ENCODE peak calls at places on chromosomes 5 and 9, in four cellular contexts. U is K562, A is GM12878, Q is HepG2. S is an unnamed sample.

GRCh38 chr5:138033275-138033808 is 463 bp upstream of the FAM13B start:
- DNase-seq in Q (no peak), A (no peak), U (no peak), S (no peak)

GRCh38 chr5:1808466-1808865 is 7.3 kb downstream of the NDUFS6 start:
- DNase-seq in A (no peak), Q (no peak), U (no peak), S (no peak)

GRCh38 chr5:97534166-97534565 is 351.1 kb upstream of the RIOK2 start:
- DNase-seq in U (peak; percentile 9), A (no peak), Q (peak; percentile 42), S (no peak)

GRCh38 chr9:27436234-27436633 is 87.9 kb upstream of the IFNK start:
- DNase-seq in U (no peak), Q (peak; percentile 95), A (no peak), S (no peak)

GRCh38 chr5:13814293-13814692 is 130.2 kb downstream of the DNAH5 start:
- DNase-seq in U (no peak), A (no peak), Q (no peak), S (no peak)

GRCh38 chr5:163565931-163566608 is 60.7 kb downstream of the MAT2B start:
- DNase-seq in Q (peak; percentile 76), A (peak; percentile 11), U (no peak), S (peak; percentile 74)

GRCh38 chr5:105616599-105616998 is 2054.0 kb upstream of the NUDT12 start:
- DNase-seq in U (no peak), Q (no peak), A (no peak), S (no peak)

GRCh38 chr5:958701-959571 is 49.7 kb upstream of the NKD2 start:
- DNase-seq in Q (peak; percentile 75), A (no peak), U (peak; percentile 37), S (no peak)

GRCh38 chr5:170273968-170274710 is 23.4 kb downstream of the LCP2 start:
- DNase-seq in U (peak; percentile 67), Q (no peak), A (no peak), S (peak; percentile 72)

GRCh38 chr9:5835808-5836207 is 2.9 kb upstream of the ERMP1 start:
- DNase-seq in Q (no peak), U (no peak), A (no peak), S (no peak)

GRCh38 chr5:139495644-139496435 is 13.3 kb upstream of the STING1 start:
- DNase-seq in Q (no peak), A (no peak), U (no peak), S (no peak)

GRCh38 chr5:60630836-60631235 is 69.1 kb downstream of the DEPDC1B start:
- DNase-seq in Q (no peak), A (no peak), U (no peak), S (no peak)

GRCh38 chr5:69209607-69210006 is 20.2 kb downstream of the CENPH start:
- DNase-seq in A (no peak), Q (no peak), U (no peak), S (no peak)

DNA sequence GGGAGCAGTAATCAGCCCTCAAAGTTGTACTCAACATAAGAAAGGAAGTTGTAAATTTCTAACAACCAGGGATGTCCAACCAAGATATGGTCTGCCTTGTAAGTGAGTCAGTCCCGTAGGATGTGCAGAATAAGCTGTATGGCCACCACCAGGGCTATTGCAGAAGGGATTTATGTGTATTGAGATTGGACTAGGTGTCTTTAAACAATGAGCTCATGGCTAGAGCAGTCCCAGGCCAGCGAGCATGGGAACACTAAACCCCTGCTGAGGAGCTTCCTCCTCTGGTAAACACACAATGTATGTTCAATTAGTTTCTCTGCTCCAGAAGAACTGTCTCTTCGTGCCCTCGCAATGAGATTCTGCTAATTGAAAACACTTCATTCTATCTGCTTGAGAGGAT is 154.9 kb downstream of the FAM114A2 start:
- DNase-seq in U (no peak), Q (no peak), A (no peak), S (no peak)
- TF ChIP-seq USF2 in U (no peak), Q (no peak), A (no peak), S (no peak)

DNA sequence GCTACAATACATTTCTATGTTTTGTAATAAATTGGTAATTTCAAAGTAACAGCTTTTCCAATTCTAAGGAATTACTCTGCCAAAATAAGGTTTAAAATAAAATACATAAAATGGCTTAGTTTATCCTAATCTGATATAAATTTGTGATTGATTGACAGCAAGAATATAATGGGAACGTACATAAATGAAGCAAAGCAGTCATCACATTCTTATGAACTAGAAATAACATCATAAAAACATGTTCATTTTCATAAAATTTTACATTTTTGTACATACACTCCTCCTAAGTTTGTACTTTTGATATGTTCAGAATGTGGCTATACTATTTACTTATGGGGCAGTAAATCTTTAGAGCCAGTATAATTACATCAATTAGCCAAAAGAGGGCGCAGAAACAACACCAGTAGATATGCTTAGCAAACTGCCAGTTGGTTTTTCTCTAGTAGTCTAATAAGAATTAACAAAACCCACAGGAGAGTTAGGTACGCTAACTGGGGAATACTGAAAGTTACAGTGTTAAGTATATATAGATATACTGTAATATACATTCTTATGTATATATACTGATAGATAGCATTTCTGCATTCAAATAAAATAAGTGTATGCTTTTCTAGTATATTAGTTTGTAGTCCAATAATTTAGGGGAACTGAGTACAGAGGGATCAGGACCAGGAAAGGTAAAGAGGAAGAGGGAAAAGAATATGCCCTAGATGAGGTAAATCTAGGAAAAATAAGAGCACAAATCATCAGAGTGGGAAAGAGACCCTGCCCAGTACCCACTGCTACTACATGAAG is 76.8 kb downstream of the ZDHHC21 start:
- DNase-seq in Q (peak; percentile 39), U (peak; percentile 52), A (no peak), S (no peak)
- TF ChIP-seq MAX in Q (no peak), U (no peak), A (no peak), S (no peak)

GRCh38 chr5:92560698-92561361 is 1020.2 kb downstream of the NR2F1-AS1 start:
- DNase-seq in Q (no peak), U (no peak), A (no peak), S (no peak)
- TF ChIP-seq ETV6 in Q (no peak), U (no peak), A (no peak), S (no peak)

DNA sequence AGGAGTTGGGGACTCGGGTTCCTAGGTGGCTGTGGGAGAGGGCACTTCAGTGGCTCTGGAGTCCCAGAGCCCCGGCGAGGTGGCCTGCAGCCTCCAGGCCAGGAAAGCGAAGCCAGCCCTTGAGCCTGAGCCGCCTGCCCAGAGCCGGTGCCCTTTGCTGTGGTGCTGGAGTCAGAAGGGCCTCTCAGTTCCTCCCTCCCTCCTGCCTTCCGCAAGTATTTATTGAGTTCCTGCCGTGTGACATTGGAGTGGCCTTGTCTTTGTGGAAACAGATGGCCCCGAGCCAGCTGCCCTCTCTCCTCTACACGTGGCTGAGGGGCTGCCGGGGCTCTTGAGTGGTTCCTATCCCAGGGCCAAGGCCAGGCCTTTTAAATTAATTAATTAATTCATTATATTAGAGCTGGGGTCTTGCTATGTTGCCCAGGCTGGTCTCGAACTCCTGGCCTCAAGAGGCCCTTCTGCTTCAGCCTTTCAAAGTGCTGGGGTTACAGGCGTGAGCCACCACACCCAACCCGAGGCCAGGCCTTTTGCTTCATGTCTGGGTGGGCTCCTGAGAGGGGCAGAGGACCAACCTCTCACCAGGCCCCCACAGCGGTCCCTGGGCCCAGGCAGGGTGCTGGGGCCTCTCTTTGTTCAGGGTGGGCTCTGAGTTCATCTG is 45.6 kb upstream of the IER5L start:
- DNase-seq in U (no peak), Q (peak; percentile 14), A (no peak), S (no peak)
- TF ChIP-seq USF2 in U (no peak), Q (no peak), A (no peak), S (no peak)

GRCh38 chr9:96027271-96028131 is 152.0 kb downstream of the ERCC6L2 start:
- DNase-seq in U (no peak), Q (no peak), A (no peak), S (peak; percentile 43)
- TF ChIP-seq MAX in U (no peak), Q (no peak), A (no peak), S (no peak)

GRCh38 chr9:101629624-101630023 is 34.9 kb upstream of the PPP3R2 start:
- DNase-seq in A (no peak), U (no peak), Q (no peak), S (no peak)

GRCh38 chr9:101625871-101626270 is 31.1 kb upstream of the PPP3R2 start:
- DNase-seq in Q (no peak), U (no peak), A (no peak), S (no peak)

GRCh38 chr9:101626295-101626694 is 31.5 kb upstream of the PPP3R2 start:
- DNase-seq in U (no peak), A (no peak), Q (no peak), S (no peak)

GRCh38 chr9:101631892-101632291 is 37.1 kb upstream of the PPP3R2 start:
- DNase-seq in A (no peak), U (no peak), Q (no peak), S (no peak)

GRCh38 chr9:101628173-101628572 is 33.4 kb upstream of the PPP3R2 start:
- DNase-seq in Q (no peak), A (no peak), U (no peak), S (no peak)
- TF ChIP-seq ETV6 in Q (no peak), A (no peak), U (no peak), S (no peak)

GRCh38 chr9:108416321-108416720 is 439.5 kb downstream of the ACTL7B start:
- DNase-seq in Q (peak; percentile 51), U (no peak), A (no peak), S (no peak)

GRCh38 chr9:108410161-108410560 is 445.6 kb downstream of the ACTL7B start:
- DNase-seq in Q (no peak), A (no peak), U (no peak), S (no peak)

GRCh38 chr9:108417726-108418125 is 438.1 kb downstream of the ACTL7B start:
- DNase-seq in U (no peak), Q (no peak), A (no peak), S (no peak)

GRCh38 chr9:108411632-108412031 is 444.2 kb downstream of the ACTL7B start:
- DNase-seq in Q (no peak), U (no peak), A (no peak), S (no peak)

DNA sequence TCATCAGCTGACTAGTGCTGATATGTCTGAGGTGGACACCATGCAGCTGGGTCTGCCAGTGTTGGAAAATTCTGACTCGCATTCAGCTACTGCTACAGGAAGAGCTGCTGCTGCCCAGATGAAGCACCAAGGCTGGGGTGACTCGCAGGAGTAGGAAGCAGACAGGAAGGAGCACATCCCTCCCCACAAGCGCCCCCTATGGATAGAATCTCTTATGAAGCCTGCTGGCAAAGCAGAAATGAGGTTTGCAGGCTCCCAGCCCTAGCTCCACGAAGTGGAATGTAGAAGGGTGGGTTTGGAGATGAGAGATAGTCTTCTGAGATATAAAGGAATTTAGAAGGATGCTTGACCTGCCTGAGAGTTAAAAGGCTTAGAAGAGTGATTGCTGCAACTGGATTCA is 443.0 kb downstream of the ACTL7B start:
- DNase-seq in U (peak; percentile 14), A (no peak), Q (no peak), S (peak; percentile 67)
- TF ChIP-seq USF2 in U (no peak), A (no peak), Q (no peak), S (no peak)

DNA sequence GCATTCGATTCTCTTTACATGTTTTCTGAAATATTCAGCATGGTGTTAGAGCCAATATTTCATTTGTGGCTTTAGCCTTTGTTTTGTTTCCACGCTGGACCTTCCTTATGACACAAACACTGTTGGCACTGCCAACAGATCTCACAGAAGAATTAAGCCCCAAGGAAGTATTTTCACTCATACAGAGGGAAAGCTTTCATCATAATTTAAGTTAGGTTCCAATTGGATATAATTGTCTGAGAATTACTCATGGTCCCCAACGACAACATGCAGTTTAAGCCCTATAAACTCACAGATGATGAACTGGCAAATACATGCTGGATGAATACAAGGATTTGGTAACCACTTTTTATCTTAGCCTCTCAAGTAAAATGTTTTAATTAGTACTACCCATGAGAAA is 259.5 kb downstream of the EBF1 start:
- DNase-seq in Q (no peak), U (no peak), A (no peak), S (no peak)
- TF ChIP-seq MAX in Q (no peak), U (no peak), A (no peak), S (no peak)